ENCODE peak calls at places on chromosomes 5 and 9, in seven cellular contexts. One of them, this sample, is unnamed.

GRCh38 chr5:96425436-96425835 is 7.6 kb downstream of the PCSK1 start:
- DNase-seq in CD8-positive, alpha-beta memory T cell: no peak
- DNase-seq in GM23248: no peak
- DNase-seq in adipocyte: no peak
- DNase-seq in adrenal gland: no peak
- DNase-seq in transverse colon: no peak
- DNase-seq in PC-9: no peak
- DNase-seq in this sample: no peak

GRCh38 chr9:94812343-94812742 is 85.8 kb downstream of the AOPEP start:
- DNase-seq in CD8-positive, alpha-beta memory T cell: no peak
- DNase-seq in GM23248: peak; percentile 77
- DNase-seq in adipocyte: peak; percentile 60
- DNase-seq in adrenal gland: no peak
- DNase-seq in transverse colon: no peak
- DNase-seq in PC-9: peak; percentile 91
- DNase-seq in this sample: no peak

GRCh38 chr5:60883229-60883628 is 39.2 kb upstream of the ELOVL7 start:
- DNase-seq in CD8-positive, alpha-beta memory T cell: no peak
- DNase-seq in GM23248: peak; percentile 3
- DNase-seq in adipocyte: no peak
- DNase-seq in adrenal gland: no peak
- DNase-seq in transverse colon: no peak
- DNase-seq in PC-9: no peak
- DNase-seq in this sample: no peak

GRCh38 chr5:180069589-180070247 is 1.8 kb downstream of the RNF130 start:
- DNase-seq in CD8-positive, alpha-beta memory T cell: no peak
- DNase-seq in GM23248: no peak
- DNase-seq in adipocyte: peak; percentile 67
- DNase-seq in adrenal gland: no peak
- DNase-seq in transverse colon: peak; percentile 35
- DNase-seq in PC-9: no peak
- DNase-seq in this sample: no peak

GRCh38 chr9:15622596-15622995 is 69.8 kb downstream of the CCDC171 start:
- DNase-seq in CD8-positive, alpha-beta memory T cell: no peak
- DNase-seq in GM23248: peak; percentile 28
- DNase-seq in adipocyte: peak; percentile 52
- DNase-seq in adrenal gland: no peak
- DNase-seq in transverse colon: no peak
- DNase-seq in PC-9: no peak
- DNase-seq in this sample: no peak

GRCh38 chr5:52870448-52870847 is 82.7 kb downstream of the ITGA1 start:
- DNase-seq in CD8-positive, alpha-beta memory T cell: no peak
- DNase-seq in GM23248: peak; percentile 35
- DNase-seq in adipocyte: peak; percentile 25
- DNase-seq in adrenal gland: no peak
- DNase-seq in transverse colon: no peak
- DNase-seq in PC-9: no peak
- DNase-seq in this sample: no peak

GRCh38 chr5:93724791-93725190 is 16.6 kb downstream of the POU5F2 start:
- DNase-seq in CD8-positive, alpha-beta memory T cell: no peak
- DNase-seq in GM23248: peak; percentile 19
- DNase-seq in adipocyte: no peak
- DNase-seq in adrenal gland: no peak
- DNase-seq in transverse colon: no peak
- DNase-seq in PC-9: no peak
- DNase-seq in this sample: no peak

GRCh38 chr5:84597904-84598303 is 213.2 kb upstream of the EDIL3 start:
- DNase-seq in CD8-positive, alpha-beta memory T cell: no peak
- DNase-seq in GM23248: no peak
- DNase-seq in adipocyte: no peak
- DNase-seq in adrenal gland: no peak
- DNase-seq in transverse colon: no peak
- DNase-seq in PC-9: no peak
- DNase-seq in this sample: no peak

GRCh38 chr5:78574731-78575161 is 73.8 kb downstream of the LHFPL2 start:
- DNase-seq in CD8-positive, alpha-beta memory T cell: no peak
- DNase-seq in GM23248: peak; percentile 69
- DNase-seq in adipocyte: no peak
- DNase-seq in adrenal gland: no peak
- DNase-seq in transverse colon: no peak
- DNase-seq in PC-9: no peak
- DNase-seq in this sample: no peak

GRCh38 chr5:168413062-168413461 is 73.2 kb upstream of the RARS1 start:
- DNase-seq in CD8-positive, alpha-beta memory T cell: no peak
- DNase-seq in GM23248: no peak
- DNase-seq in adipocyte: no peak
- DNase-seq in adrenal gland: no peak
- DNase-seq in transverse colon: peak; percentile 11
- DNase-seq in PC-9: peak; percentile 58
- DNase-seq in this sample: no peak

GRCh38 chr5:181245427-181246275 is 1.9 kb upstream of the RACK1 start:
- DNase-seq in CD8-positive, alpha-beta memory T cell: no peak
- DNase-seq in GM23248: no peak
- DNase-seq in adipocyte: no peak
- DNase-seq in adrenal gland: peak; percentile 47
- DNase-seq in transverse colon: peak; percentile 31
- DNase-seq in PC-9: no peak
- DNase-seq in this sample: no peak

GRCh38 chr9:27276182-27277030 is 20.5 kb downstream of the EQTN start:
- DNase-seq in CD8-positive, alpha-beta memory T cell: peak; percentile 27
- DNase-seq in GM23248: peak; percentile 67
- DNase-seq in adipocyte: peak; percentile 89
- DNase-seq in adrenal gland: peak; percentile 26
- DNase-seq in transverse colon: no peak
- DNase-seq in PC-9: peak; percentile 36
- DNase-seq in this sample: no peak

GRCh38 chr9:398085-398484 is 183.4 kb downstream of the DOCK8 start:
- DNase-seq in CD8-positive, alpha-beta memory T cell: no peak
- DNase-seq in GM23248: no peak
- DNase-seq in adipocyte: no peak
- DNase-seq in adrenal gland: no peak
- DNase-seq in transverse colon: no peak
- DNase-seq in PC-9: no peak
- DNase-seq in this sample: no peak

GRCh38 chr9:107650321-107650720 is 160.8 kb upstream of the KLF4 start:
- DNase-seq in CD8-positive, alpha-beta memory T cell: no peak
- DNase-seq in GM23248: peak; percentile 83
- DNase-seq in adipocyte: peak; percentile 90
- DNase-seq in adrenal gland: no peak
- DNase-seq in transverse colon: no peak
- DNase-seq in PC-9: no peak
- DNase-seq in this sample: no peak

GRCh38 chr9:37029304-37029775 is 4.7 kb downstream of the PAX5 start:
- DNase-seq in CD8-positive, alpha-beta memory T cell: no peak
- DNase-seq in GM23248: no peak
- DNase-seq in adipocyte: no peak
- DNase-seq in adrenal gland: no peak
- DNase-seq in transverse colon: no peak
- DNase-seq in PC-9: no peak
- DNase-seq in this sample: no peak

GRCh38 chr9:14156046-14156445 is 157.9 kb downstream of the NFIB start:
- DNase-seq in CD8-positive, alpha-beta memory T cell: no peak
- DNase-seq in GM23248: no peak
- DNase-seq in adipocyte: no peak
- DNase-seq in adrenal gland: no peak
- DNase-seq in transverse colon: no peak
- DNase-seq in PC-9: no peak
- DNase-seq in this sample: no peak

GRCh38 chr9:108272350-108272899 is 583.4 kb downstream of the ACTL7B start:
- DNase-seq in CD8-positive, alpha-beta memory T cell: no peak
- DNase-seq in GM23248: peak; percentile 74
- DNase-seq in adipocyte: peak; percentile 77
- DNase-seq in adrenal gland: peak; percentile 37
- DNase-seq in transverse colon: peak; percentile 66
- DNase-seq in PC-9: peak; percentile 54
- DNase-seq in this sample: peak; percentile 40

GRCh38 chr9:92664394-92665152 is 5.4 kb downstream of the IPPK start:
- DNase-seq in CD8-positive, alpha-beta memory T cell: peak; percentile 46
- DNase-seq in GM23248: peak; percentile 54
- DNase-seq in adipocyte: no peak
- DNase-seq in adrenal gland: no peak
- DNase-seq in transverse colon: no peak
- DNase-seq in PC-9: no peak
- DNase-seq in this sample: no peak

GRCh38 chr9:114905160-114905940 is 25.0 kb downstream of the TNFSF8 start:
- DNase-seq in CD8-positive, alpha-beta memory T cell: no peak
- DNase-seq in GM23248: no peak
- DNase-seq in adipocyte: no peak
- DNase-seq in adrenal gland: no peak
- DNase-seq in transverse colon: no peak
- DNase-seq in PC-9: no peak
- DNase-seq in this sample: no peak

GRCh38 chr5:149254506-149254905 is 17.2 kb upstream of the AFAP1L1 start:
- DNase-seq in CD8-positive, alpha-beta memory T cell: no peak
- DNase-seq in GM23248: peak; percentile 58
- DNase-seq in adipocyte: peak; percentile 63
- DNase-seq in adrenal gland: no peak
- DNase-seq in transverse colon: no peak
- DNase-seq in PC-9: no peak
- DNase-seq in this sample: no peak

GRCh38 chr9:70551391-70551790 is 136.9 kb upstream of the KLF9 start:
- DNase-seq in CD8-positive, alpha-beta memory T cell: no peak
- DNase-seq in GM23248: peak; percentile 26
- DNase-seq in adipocyte: no peak
- DNase-seq in adrenal gland: no peak
- DNase-seq in transverse colon: no peak
- DNase-seq in PC-9: no peak
- DNase-seq in this sample: no peak

GRCh38 chr9:124770359-124771020 is 621 bp downstream of the NR6A1 start:
- DNase-seq in CD8-positive, alpha-beta memory T cell: peak; percentile 8
- DNase-seq in GM23248: no peak
- DNase-seq in adipocyte: no peak
- DNase-seq in adrenal gland: peak; percentile 54
- DNase-seq in transverse colon: peak; percentile 46
- DNase-seq in PC-9: peak; percentile 55
- DNase-seq in this sample: no peak

GRCh38 chr9:3936520-3937235 is 363.2 kb downstream of the GLIS3 start:
- DNase-seq in CD8-positive, alpha-beta memory T cell: no peak
- DNase-seq in GM23248: no peak
- DNase-seq in adipocyte: no peak
- DNase-seq in adrenal gland: peak; percentile 31
- DNase-seq in transverse colon: no peak
- DNase-seq in PC-9: no peak
- DNase-seq in this sample: peak; percentile 59

GRCh38 chr5:71829206-71829605 is 110.1 kb downstream of the CARTPT start:
- DNase-seq in CD8-positive, alpha-beta memory T cell: no peak
- DNase-seq in GM23248: no peak
- DNase-seq in adipocyte: no peak
- DNase-seq in adrenal gland: no peak
- DNase-seq in transverse colon: no peak
- DNase-seq in PC-9: no peak
- DNase-seq in this sample: no peak

GRCh38 chr5:142769251-142769792 is 855 bp upstream of the ARHGAP26 start:
- DNase-seq in CD8-positive, alpha-beta memory T cell: no peak
- DNase-seq in GM23248: peak; percentile 58
- DNase-seq in adipocyte: no peak
- DNase-seq in adrenal gland: no peak
- DNase-seq in transverse colon: peak; percentile 27
- DNase-seq in PC-9: peak; percentile 37
- DNase-seq in this sample: no peak

GRCh38 chr9:96125624-96126023 is 176.4 kb downstream of the HSD17B3 start:
- DNase-seq in CD8-positive, alpha-beta memory T cell: no peak
- DNase-seq in GM23248: no peak
- DNase-seq in adipocyte: no peak
- DNase-seq in adrenal gland: no peak
- DNase-seq in transverse colon: no peak
- DNase-seq in PC-9: no peak
- DNase-seq in this sample: no peak

GRCh38 chr5:88681402-88681801 is 201.6 kb downstream of the MEF2C start:
- DNase-seq in CD8-positive, alpha-beta memory T cell: no peak
- DNase-seq in GM23248: no peak
- DNase-seq in adipocyte: no peak
- DNase-seq in adrenal gland: no peak
- DNase-seq in transverse colon: no peak
- DNase-seq in PC-9: no peak
- DNase-seq in this sample: no peak
- H3K27me3 ChIP-seq in CD8-positive, alpha-beta memory T cell: peaks cover 84% of the 10 kb centered on the region
- H3K27me3 ChIP-seq in GM23248: peaks cover 93% of the 10 kb centered on the region
- H3K27me3 ChIP-seq in adipocyte: peaks cover 94% of the 10 kb centered on the region
- H3K27me3 ChIP-seq in adrenal gland: peaks cover 45% of the 10 kb centered on the region
- H3K27me3 ChIP-seq in transverse colon: peaks cover 100% of the 10 kb centered on the region
- H3K27me3 ChIP-seq in PC-9: no peaks in the 10 kb centered on the region
- H3K27me3 ChIP-seq in this sample: peaks cover 100% of the 10 kb centered on the region

GRCh38 chr9:8632493-8632892 is 832.9 kb upstream of the DMAC1 start:
- DNase-seq in CD8-positive, alpha-beta memory T cell: no peak
- DNase-seq in GM23248: no peak
- DNase-seq in adipocyte: no peak
- DNase-seq in adrenal gland: no peak
- DNase-seq in transverse colon: no peak
- DNase-seq in PC-9: no peak
- DNase-seq in this sample: no peak
- H3K4me1 ChIP-seq in CD8-positive, alpha-beta memory T cell: no peaks in the 10 kb centered on the region
- H3K4me1 ChIP-seq in GM23248: no peaks in the 10 kb centered on the region
- H3K4me1 ChIP-seq in adipocyte: peaks cover 27% of the 10 kb centered on the region
- H3K4me1 ChIP-seq in adrenal gland: no peaks in the 10 kb centered on the region
- H3K4me1 ChIP-seq in transverse colon: no peaks in the 10 kb centered on the region
- H3K4me1 ChIP-seq in PC-9: no peaks in the 10 kb centered on the region
- H3K4me1 ChIP-seq in this sample: no peaks in the 10 kb centered on the region

GRCh38 chr5:139667001-139667729 is 19.0 kb downstream of the CXXC5 start:
- DNase-seq in CD8-positive, alpha-beta memory T cell: no peak
- DNase-seq in GM23248: peak; percentile 58
- DNase-seq in adipocyte: no peak
- DNase-seq in adrenal gland: no peak
- DNase-seq in transverse colon: no peak
- DNase-seq in PC-9: no peak
- DNase-seq in this sample: no peak
- H3K27me3 ChIP-seq in CD8-positive, alpha-beta memory T cell: no peaks in the 10 kb centered on the region
- H3K27me3 ChIP-seq in GM23248: no peaks in the 10 kb centered on the region
- H3K27me3 ChIP-seq in adipocyte: no peaks in the 10 kb centered on the region
- H3K27me3 ChIP-seq in adrenal gland: no peaks in the 10 kb centered on the region
- H3K27me3 ChIP-seq in transverse colon: no peaks in the 10 kb centered on the region
- H3K27me3 ChIP-seq in PC-9: no peaks in the 10 kb centered on the region
- H3K27me3 ChIP-seq in this sample: no peaks in the 10 kb centered on the region

GRCh38 chr5:36688722-36689121 is 82.3 kb downstream of the SLC1A3 start:
- DNase-seq in CD8-positive, alpha-beta memory T cell: no peak
- DNase-seq in GM23248: peak; percentile 33
- DNase-seq in adipocyte: no peak
- DNase-seq in adrenal gland: no peak
- DNase-seq in transverse colon: no peak
- DNase-seq in PC-9: peak; percentile 40
- DNase-seq in this sample: no peak
- H3K4me1 ChIP-seq in CD8-positive, alpha-beta memory T cell: peaks cover 8% of the 10 kb centered on the region
- H3K4me1 ChIP-seq in GM23248: peaks cover 45% of the 10 kb centered on the region
- H3K4me1 ChIP-seq in adipocyte: peaks cover 43% of the 10 kb centered on the region
- H3K4me1 ChIP-seq in adrenal gland: no peaks in the 10 kb centered on the region
- H3K4me1 ChIP-seq in transverse colon: peaks cover 8% of the 10 kb centered on the region
- H3K4me1 ChIP-seq in PC-9: peaks cover 5% of the 10 kb centered on the region
- H3K4me1 ChIP-seq in this sample: peaks cover 49% of the 10 kb centered on the region

GRCh38 chr5:139799359-139799758 is 3.8 kb downstream of the PSD2 start:
- DNase-seq in CD8-positive, alpha-beta memory T cell: no peak
- DNase-seq in GM23248: no peak
- DNase-seq in adipocyte: no peak
- DNase-seq in adrenal gland: no peak
- DNase-seq in transverse colon: no peak
- DNase-seq in PC-9: no peak
- DNase-seq in this sample: no peak
- H3K27me3 ChIP-seq in CD8-positive, alpha-beta memory T cell: peaks cover 29% of the 10 kb centered on the region
- H3K27me3 ChIP-seq in GM23248: peaks cover 61% of the 10 kb centered on the region
- H3K27me3 ChIP-seq in adipocyte: peaks cover 71% of the 10 kb centered on the region
- H3K27me3 ChIP-seq in adrenal gland: peaks cover 33% of the 10 kb centered on the region
- H3K27me3 ChIP-seq in transverse colon: peaks cover 88% of the 10 kb centered on the region
- H3K27me3 ChIP-seq in PC-9: peaks cover 90% of the 10 kb centered on the region
- H3K27me3 ChIP-seq in this sample: peaks cover 100% of the 10 kb centered on the region

This sample was measured in left ventricle myocardium inferior.